ENCODE peak calls at places on chromosomes 2 and 18, in ten cellular contexts. I, G, B, F, A, V, H, W, O and Z are unnamed samples.

GRCh38 chr2:225337183-225337582 is 62.3 kb upstream of the NYAP2 start:
- DNase-seq in W (no peak), B (peak; percentile 36), F (peak; percentile 87), O (no peak), I (no peak), G (peak; percentile 76), H (no peak), V (no peak), A (peak; percentile 1), Z (no peak)

GRCh38 chr18:10482363-10482984 is 28.0 kb downstream of the APCDD1 start:
- DNase-seq in V (no peak), A (no peak), O (no peak), H (no peak), F (no peak), W (no peak), G (no peak), B (no peak), I (no peak), Z (no peak)

GRCh38 chr2:36329746-36330145 is 25.8 kb upstream of the CRIM1 start:
- DNase-seq in G (no peak), A (peak; percentile 40), I (no peak), O (no peak), B (no peak), W (no peak), F (peak; percentile 82), H (no peak), V (no peak), Z (no peak)

GRCh38 chr2:234544659-234545611 is 48.1 kb upstream of the ARL4C start:
- DNase-seq in O (peak; percentile 59), V (peak; percentile 68), A (peak; percentile 79), H (peak; percentile 62), B (peak; percentile 40), I (peak; percentile 95), W (no peak), F (peak; percentile 75), G (peak; percentile 44), Z (peak; percentile 51)

GRCh38 chr2:20146401-20146800 is 78.5 kb downstream of the SDC1 start:
- DNase-seq in W (no peak), F (no peak), G (no peak), H (no peak), I (no peak), O (no peak), V (no peak), B (no peak), A (no peak), Z (no peak)

GRCh38 chr2:120887844-120888243 is 152.2 kb downstream of the GLI2 start:
- DNase-seq in I (no peak), G (no peak), F (no peak), O (no peak), B (peak; percentile 89), V (no peak), A (no peak), H (no peak), W (no peak), Z (no peak)

GRCh38 chr2:70692256-70692655 is 75.7 kb downstream of the ADD2 start:
- DNase-seq in O (no peak), I (peak; percentile 21), F (no peak), W (peak; percentile 54), V (no peak), H (no peak), B (no peak), A (no peak), G (no peak), Z (no peak)

GRCh38 chr2:199983534-199983933 is 28.2 kb downstream of the MAIP1 start:
- DNase-seq in G (no peak), H (no peak), F (no peak), I (no peak), W (no peak), A (no peak), V (no peak), O (no peak), B (no peak), Z (no peak)

GRCh38 chr18:45059695-45060094 is 379.0 kb downstream of the SETBP1 start:
- DNase-seq in W (no peak), H (no peak), B (no peak), F (peak; percentile 58), G (no peak), V (no peak), O (no peak), A (peak; percentile 80), I (no peak), Z (no peak)

GRCh38 chr2:160332318-160332717 is 132.2 kb upstream of the ITGB6 start:
- DNase-seq in H (no peak), V (no peak), I (peak; percentile 63), F (peak; percentile 76), G (peak; percentile 89), W (no peak), A (peak; percentile 48), O (no peak), B (no peak), Z (no peak)

GRCh38 chr2:15047184-15047583 is 414.7 kb downstream of the LRATD1 start:
- DNase-seq in A (no peak), H (no peak), G (no peak), W (no peak), B (no peak), F (no peak), V (no peak), I (peak; percentile 76), O (no peak), Z (no peak)

GRCh38 chr2:171841996-171842395 is 52.0 kb downstream of the SLC25A12 start:
- DNase-seq in H (no peak), G (no peak), V (no peak), O (no peak), W (no peak), I (no peak), F (no peak), B (no peak), A (no peak), Z (no peak)

GRCh38 chr2:28407976-28408690 is 15.5 kb downstream of the FOSL2 start:
- DNase-seq in W (no peak), O (no peak), G (no peak), A (no peak), V (no peak), F (peak; percentile 61), I (no peak), B (no peak), H (no peak), Z (no peak)

GRCh38 chr2:13662055-13662454 is 945.3 kb downstream of the TRIB2 start:
- DNase-seq in B (no peak), F (peak; percentile 78), G (no peak), H (no peak), V (no peak), W (no peak), O (no peak), I (no peak), A (no peak), Z (no peak)

GRCh38 chr2:149572102-149572953 is 15.2 kb downstream of the MMADHC start:
- DNase-seq in A (no peak), F (no peak), G (no peak), H (no peak), O (no peak), V (no peak), I (no peak), W (no peak), B (no peak), Z (no peak)

GRCh38 chr2:159093496-159093895 is 125.1 kb downstream of the TANC1 start:
- DNase-seq in O (no peak), W (no peak), G (no peak), V (no peak), I (no peak), A (no peak), H (no peak), B (peak; percentile 57), F (no peak), Z (no peak)

GRCh38 chr2:72908741-72909140 is 8.6 kb upstream of the EMX1 start:
- DNase-seq in A (no peak), O (no peak), B (no peak), W (no peak), F (no peak), H (no peak), I (no peak), V (no peak), G (no peak), Z (no peak)

GRCh38 chr2:235098736-235099494 is 147.1 kb downstream of the SH3BP4 start:
- DNase-seq in G (no peak), I (no peak), H (no peak), O (no peak), B (no peak), A (peak; percentile 75), V (no peak), F (no peak), W (no peak), Z (no peak)

GRCh38 chr2:156004460-156004859 is 328.1 kb downstream of the NR4A2 start:
- DNase-seq in I (peak; percentile 43), V (no peak), A (no peak), B (no peak), F (no peak), O (no peak), G (no peak), W (no peak), H (no peak), Z (no peak)

GRCh38 chr2:100757621-100758394 is 62.1 kb upstream of the NPAS2 start:
- DNase-seq in B (no peak), A (peak; percentile 78), I (no peak), V (no peak), F (peak; percentile 96), W (no peak), G (peak; percentile 87), H (no peak), O (no peak), Z (no peak)

GRCh38 chr2:66574701-66575624 is 140.0 kb downstream of the MEIS1 start:
- DNase-seq in A (peak; percentile 92), O (peak; percentile 25), F (peak; percentile 91), H (peak; percentile 57), I (peak; percentile 89), V (peak; percentile 82), W (peak; percentile 77), B (peak; percentile 65), G (peak; percentile 61), Z (peak; percentile 84)

GRCh38 chr2:210072493-210072892 is 70.1 kb downstream of the RPE start:
- DNase-seq in V (no peak), B (no peak), A (no peak), G (no peak), I (peak; percentile 72), H (no peak), O (no peak), W (no peak), F (no peak), Z (no peak)

GRCh38 chr2:158232476-158232875 is 130.8 kb downstream of the UPP2 start:
- DNase-seq in G (peak; percentile 68), B (peak; percentile 37), I (no peak), O (no peak), F (peak; percentile 28), A (no peak), W (no peak), H (no peak), V (no peak), Z (no peak)

GRCh38 chr18:58887613-58887963 is 22.9 kb downstream of the ZNF532 start:
- DNase-seq in F (peak; percentile 89), O (no peak), I (peak; percentile 35), W (no peak), G (peak; percentile 89), B (no peak), H (peak; percentile 80), V (no peak), A (peak; percentile 36), Z (peak; percentile 54)

GRCh38 chr2:222693837-222694236 is 22.4 kb downstream of the MOGAT1 start:
- DNase-seq in I (no peak), H (no peak), W (no peak), G (peak; percentile 37), V (no peak), A (peak; percentile 29), B (peak; percentile 5), F (peak; percentile 60), O (no peak), Z (no peak)

GRCh38 chr2:170146784-170147183 is 31.2 kb upstream of the MYO3B start:
- DNase-seq in B (no peak), A (no peak), F (no peak), V (no peak), O (no peak), W (no peak), H (no peak), G (no peak), I (no peak), Z (no peak)

GRCh38 chr2:199464614-199465352 is 7.0 kb upstream of the SATB2 start:
- DNase-seq in B (no peak), F (no peak), V (no peak), I (peak; percentile 69), W (no peak), A (no peak), O (no peak), H (no peak), G (no peak), Z (no peak)

GRCh38 chr2:39497077-39497867 is 60.2 kb upstream of the MAP4K3 start:
- DNase-seq in W (no peak), O (no peak), H (no peak), V (no peak), G (no peak), F (no peak), B (no peak), I (no peak), A (peak; percentile 87), Z (no peak)